ENCODE peak calls at places on chromosomes 7 and 10, in four cellular contexts. K is adrenal gland, N is BJ, M is uterus. O is an unnamed sample.

GRCh38 chr10:125692932-125693847 is 10.2 kb upstream of the TEX36 start:
- DNase-seq in K (no peak), N (peak), M (no peak), O (peak)

GRCh38 chr10:82150123-82150900 is 275.3 kb downstream of the NRG3 start:
- DNase-seq in K (peak), N (no peak), M (no peak), O (no peak)

GRCh38 chr7:39624202-39624807 is 933 bp downstream of the RALA start:
- DNase-seq in K (peak), N (no peak), M (no peak), O (no peak)

GRCh38 chr7:15685358-15686181 is 913 bp downstream of the MEOX2 start:
- DNase-seq in K (no peak), N (peak), M (peak), O (peak)

GRCh38 chr10:33365871-33366411 is 31.5 kb upstream of the NRP1 start:
- DNase-seq in K (no peak), N (peak), M (no peak), O (peak)

GRCh38 chr7:26398436-26399308 is 107.0 kb downstream of the SNX10 start:
- DNase-seq in K (peak), N (no peak), M (peak), O (no peak)

GRCh38 chr7:102318482-102318971 is 31.9 kb downstream of the SH2B2 start:
- DNase-seq in K (peak), N (no peak), M (no peak), O (no peak)

GRCh38 chr10:90890347-90890746 is 18.6 kb downstream of the RPP30 start:
- DNase-seq in K (no peak), N (no peak), M (no peak), O (no peak)

GRCh38 chr7:20330797-20331230 is at the start of gene ITGB8:
- DNase-seq in K (peak), N (no peak), M (no peak), O (no peak)

GRCh38 chr7:123367508-123368122 is 166.8 kb downstream of the IQUB start:
- DNase-seq in K (peak), N (no peak), M (no peak), O (no peak)

GRCh38 chr10:17006631-17007161 is 122.9 kb downstream of the CUBN start:
- DNase-seq in K (peak), N (no peak), M (no peak), O (no peak)

GRCh38 chr10:59372543-59372942 is 10.2 kb upstream of the FAM13C start:
- DNase-seq in K (no peak), N (no peak), M (no peak), O (no peak)

GRCh38 chr7:127665922-127666321 is 13.9 kb downstream of the SND1 start:
- DNase-seq in K (no peak), N (no peak), M (no peak), O (no peak)

GRCh38 chr10:88810196-88810961 is 7.8 kb downstream of the LIPM start:
- DNase-seq in K (peak), N (peak), M (no peak), O (peak)

GRCh38 chr7:113831509-113831908 is 87.3 kb downstream of the PPP1R3A start:
- DNase-seq in K (no peak), N (no peak), M (no peak), O (no peak)

GRCh38 chr10:129039406-129040345 is 427.4 kb upstream of the MGMT start:
- DNase-seq in K (no peak), N (no peak), M (no peak), O (no peak)

GRCh38 chr7:75716992-75717626 is 21.6 kb downstream of the HIP1 start:
- DNase-seq in K (no peak), N (no peak), M (no peak), O (no peak)

GRCh38 chr10:117005454-117006055 is 568 bp upstream of the SHTN1 start:
- DNase-seq in K (peak), N (no peak), M (peak), O (no peak)

GRCh38 chr10:126563361-126563760 is 107.1 kb downstream of the C10orf90 start:
- DNase-seq in K (no peak), N (no peak), M (no peak), O (no peak)

GRCh38 chr7:136133491-136133990 is 156.4 kb upstream of the MTPN start:
- DNase-seq in K (no peak), N (no peak), M (no peak), O (no peak)

GRCh38 chr7:91266067-91266930 is 2.1 kb downstream of the FZD1 start:
- DNase-seq in K (peak), N (no peak), M (peak), O (no peak)

GRCh38 chr10:6607187-6607586 is 27.1 kb upstream of the PRKCQ start:
- DNase-seq in K (no peak), N (no peak), M (no peak), O (no peak)

GRCh38 chr10:22252286-22252800 is 34.5 kb upstream of the EBLN1 start:
- DNase-seq in K (peak), N (no peak), M (peak), O (no peak)

GRCh38 chr7:100163871-100164270 is 4.5 kb downstream of the GAL3ST4 start:
- DNase-seq in K (no peak), N (no peak), M (no peak), O (no peak)

GRCh38 chr7:104981671-104982036 is 32.4 kb upstream of the KMT2E start:
- DNase-seq in K (no peak), N (no peak), M (no peak), O (no peak)

GRCh38 chr10:86708068-86708782 is 39.9 kb downstream of the LDB3 start:
- DNase-seq in K (no peak), N (no peak), M (no peak), O (no peak)

GRCh38 chr10:122725006-122725405 is 25.4 kb upstream of the C10orf120 start:
- DNase-seq in K (no peak), N (no peak), M (no peak), O (no peak)

DNA sequence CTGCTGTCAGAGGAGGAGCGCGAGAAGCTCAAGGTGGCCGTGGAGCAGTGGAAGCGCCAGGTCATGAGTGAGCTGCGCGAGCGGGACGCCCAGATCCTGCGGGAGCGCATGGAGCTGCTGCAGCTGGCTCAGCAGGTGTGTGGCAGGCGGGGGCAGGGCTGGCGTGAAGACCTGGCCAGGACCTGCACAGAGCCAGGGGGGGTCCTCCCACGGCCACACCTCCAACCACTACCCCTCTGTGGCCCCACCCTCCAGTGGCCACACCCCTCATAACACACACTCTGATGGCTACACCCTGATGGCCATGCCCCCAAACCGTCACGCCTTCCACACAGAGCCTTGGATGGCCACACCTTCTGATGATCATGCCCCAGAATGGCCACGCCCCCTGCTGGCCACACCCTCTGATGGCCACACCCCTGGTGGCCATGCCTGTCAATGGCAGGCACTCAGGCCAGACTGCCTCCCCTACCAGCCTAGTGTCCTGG is 23.4 kb upstream of the DPYSL4 start:
- DNase-seq in K (no peak), N (no peak), M (no peak), O (no peak)
- TF ChIP-seq CTCF in K (no peak), N (peak), M (no peak), O (no peak)

GRCh38 chr7:143322646-143323343 is 6.9 kb downstream of the CLCN1 start:
- DNase-seq in K (peak), N (no peak), M (no peak), O (no peak)

GRCh38 chr7:143323650-143324049 is 7.7 kb downstream of the CLCN1 start:
- DNase-seq in K (no peak), N (no peak), M (no peak), O (no peak)

GRCh38 chr7:143321242-143321641 is 5.3 kb downstream of the CLCN1 start:
- DNase-seq in K (no peak), N (no peak), M (no peak), O (no peak)

GRCh38 chr7:143320620-143321019 is 4.7 kb downstream of the CLCN1 start:
- DNase-seq in K (no peak), N (no peak), M (no peak), O (no peak)

DNA sequence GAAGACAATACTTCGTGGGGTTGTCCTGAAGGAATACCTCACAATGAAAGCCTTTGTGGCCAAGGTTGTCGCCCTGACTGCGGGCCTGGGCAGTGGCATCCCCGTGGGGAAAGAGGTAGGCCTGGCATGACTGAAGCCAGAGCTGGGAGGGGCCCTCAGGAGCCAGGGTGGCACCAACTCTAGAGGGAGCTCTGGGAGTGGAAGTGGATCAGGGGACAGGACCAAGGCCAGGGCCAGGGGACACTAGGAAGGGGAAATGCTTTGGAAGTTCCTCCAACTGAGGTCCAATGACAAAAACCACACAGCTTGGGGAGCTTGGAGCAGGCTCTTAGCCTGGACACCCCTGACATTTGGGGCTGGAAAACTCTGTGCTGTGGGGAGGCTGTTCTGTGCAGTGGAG is 5.8 kb downstream of the CLCN1 start:
- DNase-seq in K (no peak), N (no peak), M (no peak), O (no peak)
- TF ChIP-seq CTCF in K (no peak), N (peak), M (no peak), O (no peak)

GRCh38 chr10:70266056-70266455 is 17.7 kb downstream of the NPFFR1 start:
- DNase-seq in K (no peak), N (no peak), M (no peak), O (no peak)

GRCh38 chr10:70268376-70268775 is 15.4 kb downstream of the NPFFR1 start:
- DNase-seq in K (no peak), N (no peak), M (no peak), O (no peak)

GRCh38 chr10:70265032-70265689 is 18.6 kb downstream of the NPFFR1 start:
- DNase-seq in K (no peak), N (no peak), M (no peak), O (no peak)

GRCh38 chr10:70266701-70267100 is 17.1 kb downstream of the NPFFR1 start:
- DNase-seq in K (no peak), N (no peak), M (no peak), O (no peak)

DNA sequence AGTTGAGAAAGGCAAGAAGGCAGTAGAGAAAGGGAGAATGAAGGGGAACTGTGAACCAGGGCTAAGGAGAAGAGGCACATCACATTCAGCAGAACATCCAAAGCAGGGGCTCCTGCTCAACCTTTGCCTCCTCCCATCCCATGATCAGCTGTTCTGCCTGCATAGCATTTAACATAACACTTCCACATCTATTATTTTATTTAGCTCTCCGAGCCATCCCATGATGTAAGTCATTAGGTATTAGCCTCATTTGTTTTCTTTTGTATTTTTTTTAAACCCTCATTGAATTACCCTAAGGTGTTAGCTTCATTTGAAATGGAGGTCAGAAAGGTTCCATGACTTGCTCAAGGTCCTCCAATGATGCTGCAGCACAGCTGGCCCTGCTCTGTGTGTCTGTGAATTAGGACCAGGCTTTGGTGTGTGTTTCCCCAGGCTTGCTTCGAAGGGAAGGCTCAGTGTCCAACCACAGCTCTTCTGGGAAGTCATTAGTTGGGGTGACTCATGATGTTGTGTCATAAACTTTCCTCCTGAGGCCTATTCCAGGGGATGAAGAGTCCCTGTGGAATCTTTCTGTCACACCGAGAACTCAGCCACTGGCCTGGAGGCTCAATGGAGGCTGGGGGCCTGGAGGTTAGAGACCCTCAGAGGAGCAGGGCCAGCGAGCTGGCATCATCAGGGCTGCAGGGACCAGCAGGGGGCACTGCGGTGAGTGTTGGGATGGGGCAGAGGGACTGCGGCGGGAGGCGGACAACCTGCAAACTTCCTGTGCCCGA is 16.5 kb downstream of the NPFFR1 start:
- DNase-seq in K (peak), N (peak), M (no peak), O (peak)
- TF ChIP-seq CTCF in K (no peak), N (peak), M (no peak), O (peak)

DNA sequence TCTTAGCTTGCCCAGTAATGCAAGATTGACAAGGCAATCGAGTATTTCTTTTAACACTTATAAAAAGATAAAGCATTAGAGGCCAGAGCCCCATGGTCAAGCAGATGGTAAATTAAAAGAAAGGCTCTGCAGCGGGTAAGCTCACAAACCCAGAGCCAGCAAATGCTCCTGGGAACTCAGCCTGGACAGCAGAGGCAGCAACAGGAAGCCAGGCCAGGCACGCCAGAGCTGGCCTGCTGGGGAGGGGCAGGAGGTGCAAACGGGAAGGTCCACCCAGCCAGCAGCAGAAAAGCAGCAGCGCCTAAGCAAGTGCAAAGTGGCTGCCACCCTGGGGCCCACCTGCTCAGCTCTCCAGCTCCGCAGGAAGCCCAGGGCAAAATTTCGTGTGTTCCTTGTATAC is 82.8 kb upstream of the GPR22 start:
- DNase-seq in K (peak), N (peak), M (peak), O (no peak)
- TF ChIP-seq CTCF in K (no peak), N (peak), M (no peak), O (no peak)

O was measured in AG09319.